ENCODE peak calls at places on chromosomes 7 and 10, in eight cellular contexts. C is AG04450; P is EL; F is NAMALWA; Q is CD8-positive, alpha-beta memory T cell; U is RCC 7860; S is choroid plexus epithelial cell; W is activated CD4-positive, CD25-positive, alpha-beta regulatory T cell. T is an unnamed sample.

GRCh38 chr7:71974611-71975010 is 437.5 kb downstream of the CALN1 start:
- DNase-seq in S (no peak), C (no peak), U (no peak), F (no peak), P (no peak), W (no peak), Q (no peak), T (no peak)

GRCh38 chr7:42550706-42551470 is 313.9 kb upstream of the GLI3 start:
- DNase-seq in F (no peak), W (no peak), P (no peak), Q (no peak), C (no peak), U (no peak), S (no peak), T (no peak)

GRCh38 chr10:105024184-105024583 is 383.1 kb downstream of the SORCS3 start:
- DNase-seq in W (no peak), F (no peak), C (no peak), Q (no peak), U (no peak), S (no peak), P (no peak), T (no peak)

GRCh38 chr10:4137299-4137698 is 352.3 kb upstream of the KLF6 start:
- DNase-seq in S (no peak), C (no peak), Q (no peak), W (no peak), F (no peak), P (no peak), U (no peak), T (no peak)

GRCh38 chr7:137269240-137269639 is 74.3 kb downstream of the PTN start:
- DNase-seq in U (no peak), Q (no peak), C (no peak), W (no peak), P (no peak), S (no peak), F (no peak), T (no peak)

GRCh38 chr7:4650471-4651047 is 31.5 kb upstream of the FOXK1 start:
- DNase-seq in C (no peak), U (no peak), S (peak), P (no peak), Q (no peak), F (no peak), W (no peak), T (no peak)

GRCh38 chr7:116173051-116174028 is 37.0 kb upstream of the TES start:
- DNase-seq in P (peak), F (peak), Q (peak), C (peak), W (no peak), U (peak), S (peak), T (no peak)

GRCh38 chr7:147207988-147208387 is 1091.4 kb downstream of the CNTNAP2 start:
- DNase-seq in Q (no peak), W (no peak), P (no peak), U (no peak), C (no peak), F (no peak), S (no peak), T (no peak)

GRCh38 chr7:123653162-123653561 is 2.5 kb upstream of the LMOD2 start:
- DNase-seq in P (no peak), U (no peak), F (no peak), W (no peak), S (no peak), Q (no peak), C (no peak), T (no peak)

GRCh38 chr7:20514364-20514763 is 101.1 kb upstream of the ABCB5 start:
- DNase-seq in Q (no peak), W (no peak), P (peak), F (peak), C (no peak), S (peak), U (peak), T (peak)

GRCh38 chr7:86733783-86734182 is 90.1 kb downstream of the GRM3 start:
- DNase-seq in F (peak), S (peak), P (peak), Q (no peak), C (no peak), U (no peak), W (no peak), T (no peak)

GRCh38 chr7:92534572-92534971 is 6.0 kb downstream of the RBM48 start:
- DNase-seq in F (no peak), W (no peak), S (no peak), U (no peak), C (no peak), P (no peak), Q (no peak), T (no peak)

GRCh38 chr10:11851910-11852309 is 28.8 kb downstream of the PROSER2 start:
- DNase-seq in P (no peak), W (no peak), F (no peak), U (no peak), C (no peak), Q (no peak), S (no peak), T (no peak)

GRCh38 chr10:122688293-122688989 is 11.2 kb downstream of the C10orf120 start:
- DNase-seq in S (peak), U (no peak), C (no peak), W (no peak), F (no peak), P (peak), Q (no peak), T (no peak)

GRCh38 chr7:26686448-26686981 is 177.9 kb downstream of the SKAP2 start:
- DNase-seq in C (peak), U (peak), P (peak), Q (peak), S (peak), F (peak), W (no peak), T (peak)

GRCh38 chr10:129491123-129491734 is 24.2 kb downstream of the MGMT start:
- DNase-seq in C (no peak), U (no peak), P (peak), W (no peak), F (peak), S (peak), Q (no peak), T (no peak)

GRCh38 chr7:105439174-105439893 is 50.6 kb upstream of the SRPK2 start:
- DNase-seq in F (no peak), Q (no peak), S (peak), U (peak), C (peak), W (no peak), P (peak), T (peak)

GRCh38 chr7:139825666-139826290 is 3.3 kb upstream of the TBXAS1 start:
- DNase-seq in P (peak), F (no peak), C (peak), S (peak), W (no peak), Q (no peak), U (peak), T (no peak)

GRCh38 chr7:140640727-140641531 is at the start of gene DENND2A:
- DNase-seq in W (no peak), Q (no peak), U (no peak), S (peak), C (peak), F (no peak), P (peak), T (no peak)

GRCh38 chr10:110076559-110077318 is 69.0 kb downstream of the ADD3 start:
- DNase-seq in C (no peak), Q (peak), S (peak), F (peak), U (peak), W (no peak), P (peak), T (peak)

GRCh38 chr7:124764847-124765400 is 668 bp downstream of the GPR37 start:
- DNase-seq in C (no peak), P (peak), Q (no peak), S (peak), W (no peak), F (peak), U (no peak), T (no peak)

GRCh38 chr10:34584164-34584563 is 230.9 kb downstream of the PARD3 start:
- DNase-seq in Q (no peak), S (peak), W (no peak), F (no peak), P (peak), C (peak), U (no peak), T (no peak)

GRCh38 chr10:117249493-117250093 is 8.7 kb downstream of the SLC18A2 start:
- DNase-seq in Q (no peak), S (no peak), F (no peak), U (peak), W (no peak), P (no peak), C (no peak), T (peak)

GRCh38 chr10:99698504-99699080 is 33.3 kb downstream of the COX15 start:
- DNase-seq in Q (no peak), U (no peak), P (no peak), C (no peak), W (no peak), F (no peak), S (no peak), T (no peak)

GRCh38 chr10:109961181-109962001 is 38.1 kb upstream of the XPNPEP1 start:
- DNase-seq in W (no peak), C (no peak), S (peak), F (no peak), Q (no peak), P (peak), U (no peak), T (no peak)

GRCh38 chr7:117012284-117013174 is 59.2 kb downstream of the ST7 start:
- DNase-seq in P (peak), C (no peak), U (peak), F (peak), S (peak), W (no peak), Q (no peak), T (no peak)

GRCh38 chr10:77041636-77042258 is 595.9 kb downstream of the KCNMA1 start:
- DNase-seq in P (no peak), S (peak), U (no peak), C (no peak), Q (no peak), W (no peak), F (peak), T (no peak)

T was measured in kidney epithelial cell.